ENCODE peak calls at places on chromosomes 13 and 19, in nine cellular contexts. B, E, C, N, Z, U, F, W and H are unnamed samples. For H3K36me3, the result is how much of the 10 kb centered on the place peaks cover.

GRCh38 chr19:11881151-11881800 is 6.3 kb upstream of the ZNF69 start:
- DNase-seq in B (peak), E (peak), C (peak), N (peak), Z (no peak), U (peak), F (peak), W (peak), H (no peak)

GRCh38 chr19:31555634-31556215 is 206.5 kb upstream of the TSHZ3 start:
- DNase-seq in B (no peak), E (no peak), C (no peak), N (no peak), Z (no peak), U (no peak), F (no peak), W (no peak), H (no peak)

GRCh38 chr13:103350147-103350546 is 283.9 kb upstream of the SLC10A2 start:
- DNase-seq in B (no peak), E (no peak), C (no peak), N (no peak), Z (no peak), U (no peak), F (no peak), W (no peak), H (no peak)

GRCh38 chr19:46616631-46617322 is 8.1 kb downstream of the PTGIR start:
- DNase-seq in B (peak), E (peak), C (peak), N (peak), Z (peak), U (peak), F (peak), W (peak), H (peak)

GRCh38 chr13:110387451-110388140 is 80.5 kb downstream of the COL4A2 start:
- DNase-seq in B (peak), E (no peak), C (peak), N (peak), Z (peak), U (no peak), F (peak), W (peak), H (peak)

GRCh38 chr19:33713194-33713593 is 83.5 kb upstream of the KCTD15 start:
- DNase-seq in B (no peak), E (no peak), C (no peak), N (no peak), Z (peak), U (no peak), F (no peak), W (no peak), H (no peak)

GRCh38 chr19:23817519-23817918 is 58.8 kb upstream of the ZNF681 start:
- DNase-seq in B (no peak), E (peak), C (no peak), N (no peak), Z (no peak), U (peak), F (peak), W (peak), H (no peak)

GRCh38 chr19:15091918-15092753 is 10.1 kb downstream of the OR1I1 start:
- DNase-seq in B (peak), E (peak), C (no peak), N (no peak), Z (no peak), U (peak), F (peak), W (peak), H (no peak)

GRCh38 chr19:7176792-7177191 is 107.3 kb downstream of the ZNF557 start:
- DNase-seq in B (no peak), E (no peak), C (no peak), N (no peak), Z (no peak), U (no peak), F (no peak), W (no peak), H (no peak)

GRCh38 chr13:99970761-99971575 is 599 bp downstream of the ZIC5 start:
- DNase-seq in B (no peak), E (no peak), C (no peak), N (no peak), Z (no peak), U (no peak), F (no peak), W (no peak), H (no peak)

GRCh38 chr19:52685811-52686210 is 47.7 kb upstream of the ZNF83 start:
- DNase-seq in B (no peak), E (no peak), C (no peak), N (no peak), Z (no peak), U (peak), F (no peak), W (no peak), H (no peak)

GRCh38 chr13:72204291-72204690 is 337.3 kb upstream of the DACH1 start:
- DNase-seq in B (no peak), E (no peak), C (no peak), N (no peak), Z (no peak), U (peak), F (no peak), W (no peak), H (no peak)

GRCh38 chr19:3375221-3376088 is 9.1 kb downstream of the NFIC start:
- DNase-seq in B (peak), E (no peak), C (peak), N (peak), Z (peak), U (no peak), F (peak), W (peak), H (peak)

GRCh38 chr13:24274452-24274971 is 34.9 kb upstream of the C1QTNF9 start:
- DNase-seq in B (peak), E (no peak), C (no peak), N (peak), Z (peak), U (no peak), F (peak), W (peak), H (no peak)

GRCh38 chr19:11199517-11199916 is 2.2 kb upstream of the KANK2 start:
- DNase-seq in B (no peak), E (no peak), C (no peak), N (no peak), Z (no peak), U (no peak), F (no peak), W (no peak), H (no peak)

GRCh38 chr13:81987159-81987558 is 1646.2 kb upstream of the SPRY2 start:
- DNase-seq in B (no peak), E (peak), C (no peak), N (no peak), Z (no peak), U (no peak), F (no peak), W (no peak), H (no peak)

GRCh38 chr19:40424637-40425449 is 949 bp downstream of the SERTAD1 start:
- DNase-seq in B (peak), E (peak), C (no peak), N (no peak), Z (no peak), U (no peak), F (peak), W (peak), H (no peak)

GRCh38 chr13:109274188-109274821 is 512.1 kb downstream of the IRS2 start:
- DNase-seq in B (no peak), E (no peak), C (no peak), N (no peak), Z (no peak), U (peak), F (peak), W (peak), H (no peak)

GRCh38 chr13:24741016-24741662 is 22.8 kb upstream of the RNF17 start:
- DNase-seq in B (no peak), E (no peak), C (no peak), N (no peak), Z (no peak), U (no peak), F (no peak), W (no peak), H (no peak)

DNA sequence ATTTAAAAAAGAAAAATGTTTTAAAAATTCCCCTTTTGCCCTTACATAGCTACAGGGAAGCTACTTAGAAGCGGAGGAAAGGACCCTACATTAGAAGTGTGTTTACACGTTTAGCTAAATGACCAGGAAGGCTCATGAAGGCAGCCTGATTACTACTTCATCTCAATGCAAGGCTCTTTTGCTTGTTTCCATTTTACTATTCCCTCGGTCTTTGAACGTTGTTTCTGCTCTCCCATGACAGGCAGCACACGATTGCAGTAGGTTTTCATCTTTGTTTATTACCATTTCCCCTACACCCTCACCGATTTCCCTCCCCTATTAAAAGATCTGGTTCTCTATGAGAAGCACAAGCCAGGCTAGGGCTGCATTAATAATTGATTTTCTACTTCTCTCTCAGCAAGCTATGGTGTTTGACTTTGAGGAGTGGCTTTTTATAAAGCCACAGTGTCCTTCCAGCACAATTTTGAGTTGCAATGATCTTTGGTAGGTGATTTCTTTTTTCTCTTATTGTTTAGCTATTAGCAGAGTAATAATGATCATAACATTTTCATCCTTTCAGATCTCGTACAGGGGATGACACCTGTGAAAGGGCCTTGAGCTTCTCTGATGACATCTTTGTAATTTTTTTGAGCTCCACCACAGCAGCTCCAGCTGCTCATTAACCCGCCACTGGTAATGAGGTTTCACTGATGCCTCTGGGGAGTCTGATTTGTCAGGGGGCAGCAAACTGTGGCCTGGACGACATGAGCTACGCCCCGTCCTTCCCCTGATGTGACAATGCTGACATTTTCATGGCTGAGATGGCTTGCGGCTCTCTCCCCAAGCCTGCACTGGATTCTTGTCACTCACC is 670.3 kb downstream of the UQCRFS1 start:
- DNase-seq in B (no peak), E (no peak), C (no peak), N (no peak), Z (no peak), U (no peak), F (no peak), W (no peak), H (no peak)
- H3K27ac ChIP-seq in B (no peak), E (no peak), C (no peak), N (no peak), Z (no peak), U (no peak), F (no peak), W (no peak), H (no peak)

GRCh38 chr19:887599-887998 is 5.4 kb downstream of the MED16 start:
- DNase-seq in B (no peak), E (no peak), C (no peak), N (no peak), Z (no peak), U (no peak), F (no peak), W (no peak), H (no peak)

GRCh38 chr19:884420-885211 is 8.4 kb downstream of the MED16 start:
- DNase-seq in B (no peak), E (no peak), C (no peak), N (no peak), Z (no peak), U (no peak), F (no peak), W (no peak), H (no peak)

GRCh38 chr19:888615-889385 is 4.2 kb downstream of the MED16 start:
- DNase-seq in B (no peak), E (no peak), C (no peak), N (no peak), Z (no peak), U (no peak), F (no peak), W (no peak), H (no peak)

GRCh38 chr19:885536-886224 is 7.3 kb downstream of the MED16 start:
- DNase-seq in B (no peak), E (no peak), C (no peak), N (no peak), Z (no peak), U (no peak), F (no peak), W (no peak), H (peak)

GRCh38 chr19:887072-887471 is 5.9 kb downstream of the MED16 start:
- DNase-seq in B (no peak), E (no peak), C (no peak), N (no peak), Z (no peak), U (no peak), F (no peak), W (peak), H (no peak)
- H3K36me3 ChIP-seq in B (under half), E (under half), C (under half), N (half or more), Z (half or more), U (under half), F (under half), W (half or more), H (under half)

GRCh38 chr19:36009220-36009619 is 607 bp upstream of the SYNE4 start:
- DNase-seq in B (peak), E (peak), C (peak), N (peak), Z (peak), U (peak), F (peak), W (peak), H (peak)

GRCh38 chr19:36009633-36010379 is 1.2 kb upstream of the SYNE4 start:
- DNase-seq in B (no peak), E (no peak), C (no peak), N (no peak), Z (no peak), U (no peak), F (no peak), W (no peak), H (no peak)

GRCh38 chr19:36010402-36010801 is 1.8 kb upstream of the SYNE4 start:
- DNase-seq in B (no peak), E (no peak), C (no peak), N (no peak), Z (no peak), U (no peak), F (no peak), W (no peak), H (no peak)

GRCh38 chr19:36008336-36008978 is at the start of gene SYNE4:
- DNase-seq in B (no peak), E (peak), C (no peak), N (no peak), Z (no peak), U (peak), F (no peak), W (no peak), H (no peak)

GRCh38 chr19:36006955-36007354 is 1.7 kb downstream of the SYNE4 start:
- DNase-seq in B (no peak), E (no peak), C (no peak), N (no peak), Z (no peak), U (no peak), F (no peak), W (no peak), H (no peak)
- H3K27ac ChIP-seq in B (no peak), E (no peak), C (no peak), N (no peak), Z (no peak), U (no peak), F (no peak), W (no peak), H (no peak)

DNA sequence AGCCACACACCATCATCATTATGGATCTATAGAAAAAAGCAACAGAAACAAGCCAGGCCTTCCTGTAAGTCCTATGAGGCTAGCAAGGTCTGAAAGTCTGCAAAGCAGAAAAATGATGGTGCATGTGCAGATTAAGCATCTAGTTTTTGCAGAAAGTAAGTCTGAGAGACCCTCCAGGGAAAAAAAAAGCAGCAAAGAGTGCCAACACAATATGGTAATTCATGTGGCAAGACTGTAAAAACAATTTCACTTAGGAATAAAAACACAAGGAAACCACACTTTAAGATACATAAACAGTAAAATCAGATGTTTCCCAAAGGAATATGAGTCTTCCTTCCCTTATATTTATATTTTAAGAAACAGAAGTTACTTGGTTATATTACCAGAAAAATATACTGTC is 112.4 kb upstream of the FBXL3 start:
- DNase-seq in B (no peak), E (no peak), C (no peak), N (no peak), Z (no peak), U (no peak), F (no peak), W (peak), H (no peak)
- H3K36me3 ChIP-seq in B (under half), E (under half), C (under half), N (half or more), Z (under half), U (under half), F (under half), W (under half), H (half or more)

DNA sequence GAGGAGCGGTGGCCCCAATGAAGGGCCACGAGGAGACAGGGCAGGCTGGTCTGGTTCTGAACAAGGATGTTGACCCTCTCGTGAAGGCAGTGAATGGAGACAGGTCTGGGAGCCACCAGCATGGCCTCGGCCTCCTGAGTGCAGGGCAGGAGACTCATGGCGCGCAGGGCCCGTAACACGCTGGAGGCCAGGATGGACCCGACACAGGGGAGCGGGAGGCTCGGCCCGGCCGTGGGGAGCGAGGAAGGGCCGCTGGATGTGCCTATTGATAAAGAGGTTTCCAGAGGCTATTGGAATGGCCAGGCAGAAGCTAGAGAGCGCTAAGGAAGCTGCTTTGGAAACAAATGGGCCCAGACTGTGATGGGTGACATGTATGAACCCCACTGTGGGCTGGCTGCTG is 132.5 kb downstream of the STK24 start:
- DNase-seq in B (no peak), E (no peak), C (no peak), N (no peak), Z (no peak), U (no peak), F (no peak), W (no peak), H (no peak)
- H3K27ac ChIP-seq in B (no peak), E (no peak), C (no peak), N (no peak), Z (no peak), U (no peak), F (no peak), W (no peak), H (no peak)

DNA sequence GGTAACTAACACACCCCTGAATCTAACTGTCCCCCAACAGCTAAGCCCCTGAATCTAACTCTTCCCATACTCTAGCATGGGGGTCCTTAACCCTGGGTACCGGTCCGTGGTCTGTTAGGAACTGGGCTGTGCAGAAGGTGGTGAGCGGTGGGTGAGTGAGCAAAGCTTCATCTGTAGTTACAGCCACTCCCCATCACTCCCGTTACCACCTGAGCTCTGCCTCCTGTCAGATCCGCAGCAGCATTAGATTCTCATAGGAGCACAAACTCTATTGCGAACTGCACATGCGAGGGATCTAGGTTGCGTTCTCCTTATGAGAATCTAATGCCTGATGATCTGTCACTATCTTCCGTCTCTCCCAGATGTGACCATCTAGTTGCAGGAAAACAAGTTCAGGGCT is 6.2 kb upstream of the PHLDB3 start:
- DNase-seq in B (no peak), E (no peak), C (no peak), N (no peak), Z (no peak), U (no peak), F (no peak), W (no peak), H (no peak)
- H3K36me3 ChIP-seq in B (under half), E (under half), C (under half), N (under half), Z (under half), U (under half), F (under half), W (under half), H (under half)

DNA sequence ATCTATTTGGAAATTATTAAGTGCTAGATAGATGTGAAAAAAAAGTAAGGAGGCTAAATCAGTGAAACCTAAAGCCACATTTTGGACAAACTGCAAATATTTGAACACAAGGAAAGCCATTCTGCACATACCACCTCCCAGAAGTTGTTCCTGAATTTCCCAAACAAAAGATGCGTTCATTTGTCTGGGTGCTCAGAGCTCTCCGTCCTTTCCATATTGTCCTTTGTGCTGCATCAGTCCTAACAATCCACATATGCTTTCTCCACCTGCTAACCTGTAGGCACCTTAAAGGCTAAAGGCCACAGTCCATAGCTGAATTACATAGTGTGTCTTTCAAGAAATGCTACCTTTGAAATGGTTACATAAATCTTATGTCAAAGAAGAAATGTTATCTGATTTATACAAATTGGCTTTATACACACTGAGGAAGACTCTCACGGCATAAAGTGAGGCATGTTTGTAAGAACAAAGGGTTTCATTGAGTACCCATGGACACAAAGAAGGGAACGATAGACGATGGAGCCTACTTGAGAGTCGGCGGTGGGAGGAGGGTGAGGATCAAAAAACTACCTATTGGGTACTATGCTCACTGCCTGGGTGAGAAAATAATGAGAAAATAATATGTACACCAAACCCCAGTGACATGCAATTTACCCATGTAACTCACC is 182.0 kb downstream of the RGCC start:
- DNase-seq in B (no peak), E (no peak), C (no peak), N (no peak), Z (no peak), U (no peak), F (no peak), W (no peak), H (no peak)
- H3K27ac ChIP-seq in B (no peak), E (no peak), C (no peak), N (peak), Z (peak), U (no peak), F (no peak), W (peak), H (peak)

GRCh38 chr13:45011198-45011597 is 21.9 kb downstream of the GPALPP1 start:
- DNase-seq in B (no peak), E (no peak), C (no peak), N (no peak), Z (no peak), U (no peak), F (no peak), W (no peak), H (no peak)
- H3K36me3 ChIP-seq in B (under half), E (under half), C (under half), N (half or more), Z (half or more), U (under half), F (under half), W (under half), H (under half)

GRCh38 chr13:106797081-106797640 is 229.2 kb upstream of the ARGLU1 start:
- DNase-seq in B (no peak), E (no peak), C (no peak), N (no peak), Z (no peak), U (no peak), F (no peak), W (no peak), H (no peak)

GRCh38 chr13:106794131-106794530 is 226.2 kb upstream of the ARGLU1 start:
- DNase-seq in B (no peak), E (no peak), C (no peak), N (no peak), Z (no peak), U (no peak), F (no peak), W (no peak), H (no peak)

GRCh38 chr13:106795847-106796246 is 227.9 kb upstream of the ARGLU1 start:
- DNase-seq in B (no peak), E (no peak), C (no peak), N (no peak), Z (no peak), U (no peak), F (no peak), W (no peak), H (no peak)

GRCh38 chr13:106799731-106800335 is 231.9 kb upstream of the ARGLU1 start:
- DNase-seq in B (no peak), E (no peak), C (no peak), N (no peak), Z (no peak), U (no peak), F (no peak), W (no peak), H (no peak)

GRCh38 chr13:106796280-106797047 is 228.5 kb upstream of the ARGLU1 start:
- DNase-seq in B (no peak), E (no peak), C (no peak), N (no peak), Z (no peak), U (no peak), F (no peak), W (no peak), H (no peak)
- H3K27ac ChIP-seq in B (no peak), E (no peak), C (no peak), N (no peak), Z (no peak), U (no peak), F (no peak), W (no peak), H (no peak)

GRCh38 chr13:30745917-30746686 is 10.8 kb downstream of the ALOX5AP start:
- DNase-seq in B (no peak), E (peak), C (no peak), N (no peak), Z (no peak), U (no peak), F (no peak), W (no peak), H (no peak)
- H3K36me3 ChIP-seq in B (under half), E (under half), C (under half), N (under half), Z (under half), U (under half), F (under half), W (under half), H (under half)